ENCODE peak calls at places on chromosomes 4 and X, in four cellular contexts. G, H, T and C are unnamed samples.

GRCh38 chr4:20652226-20652836 is 47.9 kb upstream of the PACRGL start:
- DNase-seq in G (no peak), H (peak), T (no peak), C (no peak)

GRCh38 chr4:101756181-101756580 is 34.3 kb upstream of the BANK1 start:
- DNase-seq in G (no peak), H (no peak), T (no peak), C (no peak)

GRCh38 chr4:78298618-78299017 is 241.5 kb downstream of the FRAS1 start:
- DNase-seq in G (peak), H (no peak), T (peak), C (no peak)

GRCh38 chrX:151543706-151544105 is 19.8 kb upstream of the PASD1 start:
- DNase-seq in G (no peak), H (peak), T (no peak), C (no peak)

GRCh38 chrX:4805559-4805958 is 1092.1 kb upstream of the PRKX start:
- DNase-seq in G (no peak), H (no peak), T (no peak), C (no peak)

GRCh38 chr4:138672393-138672976 is 343.1 kb upstream of the NOCT start:
- DNase-seq in G (no peak), H (no peak), T (no peak), C (no peak)

GRCh38 chrX:37380920-37381319 is 31.8 kb downstream of the PRRG1 start:
- DNase-seq in G (peak), H (no peak), T (peak), C (peak)

GRCh38 chr4:150582881-150583286 is 933 bp downstream of the MAB21L2 start:
- DNase-seq in G (peak), H (no peak), T (no peak), C (no peak)

GRCh38 chr4:74156521-74156920 is 1.4 kb upstream of the MTHFD2L start:
- DNase-seq in G (no peak), H (no peak), T (no peak), C (no peak)

GRCh38 chr4:53321151-53321987 is 44.5 kb downstream of the SCFD2 start:
- DNase-seq in G (peak), H (no peak), T (peak), C (peak)

GRCh38 chr4:140740422-140740821 is 15.8 kb downstream of the TBC1D9 start:
- DNase-seq in G (no peak), H (no peak), T (no peak), C (no peak)

GRCh38 chrX:44904542-44905115 is 31.6 kb downstream of the KDM6A start:
- DNase-seq in G (no peak), H (no peak), T (peak), C (no peak)
- H3K4me3 ChIP-seq in G (no peak), H (no peak), T (no peak), C (no peak)

DNA sequence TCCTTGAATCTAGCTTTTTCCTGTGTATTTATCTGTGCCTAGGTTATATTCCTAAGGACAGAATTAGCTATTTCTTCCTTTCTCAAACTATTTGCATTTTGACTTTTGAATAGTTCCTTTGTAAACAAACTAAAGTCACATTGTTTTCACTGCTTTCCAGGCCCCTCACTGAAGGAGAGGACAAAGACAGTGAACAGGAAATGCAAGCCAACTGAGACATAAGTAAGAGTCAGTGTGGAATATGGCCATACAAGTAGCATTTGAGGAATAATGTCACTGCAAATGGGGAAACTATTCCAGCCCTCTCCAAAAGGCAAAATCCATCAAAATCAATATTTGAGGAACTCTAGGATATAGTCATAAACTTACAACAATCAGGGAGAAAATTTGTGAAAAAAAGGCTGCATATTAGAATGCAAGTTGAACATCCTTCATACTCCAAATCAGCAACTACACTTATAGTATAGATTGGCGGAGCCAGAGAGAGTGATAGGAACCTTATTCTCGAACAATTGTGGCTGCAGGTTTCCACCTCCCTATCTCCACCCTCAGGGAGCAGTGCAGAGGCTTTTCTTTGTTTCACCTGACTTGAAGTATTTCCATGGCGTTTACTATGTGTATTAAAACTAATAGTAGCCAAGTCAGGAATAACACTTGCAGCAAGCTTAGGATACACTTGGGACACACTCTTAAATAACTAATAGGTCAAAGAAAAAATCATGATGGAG is 1110.4 kb upstream of the ADGRL3 start:
- DNase-seq in G (no peak), H (no peak), T (no peak), C (no peak)
- H3K4me3 ChIP-seq in G (no peak), H (no peak), T (no peak), C (no peak)

GRCh38 chrX:95351089-95351488 is 1333.6 kb upstream of the DIAPH2 start:
- DNase-seq in G (no peak), H (no peak), T (no peak), C (no peak)
- H3K4me3 ChIP-seq in G (no peak), H (no peak), T (no peak), C (no peak)

DNA sequence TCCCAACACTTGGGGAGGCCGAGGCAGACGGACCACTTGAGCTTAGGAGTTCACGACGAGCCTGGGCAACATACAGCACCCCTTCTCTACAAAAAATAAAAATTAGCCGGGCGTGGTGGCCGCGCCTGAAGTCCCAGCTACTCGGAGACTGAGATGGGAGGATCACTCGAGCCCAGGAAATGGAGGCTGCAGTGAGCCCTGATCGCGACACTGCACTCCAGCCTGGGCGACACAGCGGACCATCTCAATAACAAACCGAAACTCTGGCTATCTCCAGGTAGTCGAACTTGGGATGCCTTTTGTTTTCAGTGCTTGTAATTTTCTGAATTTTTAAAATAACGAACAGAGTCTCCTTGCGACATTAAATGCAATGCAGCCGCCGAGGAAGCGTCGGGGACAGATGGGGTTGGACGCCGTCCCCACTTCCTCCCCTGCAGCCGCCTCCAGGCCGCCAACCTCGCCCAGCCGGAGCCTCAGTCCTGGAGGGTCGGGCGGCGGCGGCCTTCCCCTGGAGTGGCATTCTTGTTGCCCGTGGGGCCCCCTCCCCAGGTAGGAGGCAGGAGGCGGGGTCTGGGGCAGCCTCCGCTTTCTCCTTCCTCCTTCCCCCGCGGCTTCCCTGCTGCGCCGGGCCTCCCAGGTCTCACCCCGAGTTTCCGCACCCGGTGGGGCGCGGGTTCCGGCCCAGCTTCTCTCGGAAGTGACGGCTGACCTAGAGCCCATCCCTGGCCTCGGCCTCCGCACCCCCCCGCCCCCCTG is 14.6 kb downstream of the HMX1 start:
- DNase-seq in G (no peak), H (no peak), T (no peak), C (no peak)
- H3K4me3 ChIP-seq in G (no peak), H (peak), T (no peak), C (no peak)

DNA sequence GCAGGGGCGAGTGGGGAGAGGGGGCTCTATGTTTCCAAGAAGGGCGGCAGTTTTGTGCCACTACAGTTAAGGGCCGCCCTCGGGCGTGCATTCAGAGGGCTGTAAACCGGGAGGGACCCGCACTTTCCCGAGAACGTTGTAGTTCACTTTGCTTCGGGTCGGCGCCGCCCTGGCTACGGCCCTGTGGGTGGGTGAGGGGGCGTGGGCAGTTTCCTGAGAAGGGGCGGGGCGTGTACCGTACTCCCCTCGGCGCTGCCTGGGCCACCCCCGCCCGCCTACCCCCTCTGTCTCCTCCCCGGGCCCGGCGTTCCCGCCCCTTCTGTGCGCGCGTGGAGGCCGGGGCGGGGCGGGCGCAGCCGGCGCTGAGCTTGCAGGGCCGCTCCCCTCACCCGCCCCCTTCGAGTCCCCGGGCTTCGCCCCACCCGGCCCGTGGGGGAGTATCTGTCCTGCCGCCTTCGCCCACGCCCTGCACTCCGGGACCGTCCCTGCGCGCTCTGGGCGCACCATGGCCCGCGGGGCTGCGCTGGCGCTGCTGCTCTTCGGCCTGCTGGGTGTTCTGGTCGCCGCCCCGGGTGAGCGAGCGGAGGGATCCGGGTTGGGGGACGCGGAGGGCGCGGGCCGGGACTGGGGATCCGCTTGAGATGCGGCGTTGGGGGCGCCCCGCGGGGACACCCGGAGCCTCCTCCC is at the start of gene CD99:
- DNase-seq in G (peak), H (peak), T (peak), C (no peak)
- H3K4me3 ChIP-seq in G (peak), H (peak), T (peak), C (peak)

DNA sequence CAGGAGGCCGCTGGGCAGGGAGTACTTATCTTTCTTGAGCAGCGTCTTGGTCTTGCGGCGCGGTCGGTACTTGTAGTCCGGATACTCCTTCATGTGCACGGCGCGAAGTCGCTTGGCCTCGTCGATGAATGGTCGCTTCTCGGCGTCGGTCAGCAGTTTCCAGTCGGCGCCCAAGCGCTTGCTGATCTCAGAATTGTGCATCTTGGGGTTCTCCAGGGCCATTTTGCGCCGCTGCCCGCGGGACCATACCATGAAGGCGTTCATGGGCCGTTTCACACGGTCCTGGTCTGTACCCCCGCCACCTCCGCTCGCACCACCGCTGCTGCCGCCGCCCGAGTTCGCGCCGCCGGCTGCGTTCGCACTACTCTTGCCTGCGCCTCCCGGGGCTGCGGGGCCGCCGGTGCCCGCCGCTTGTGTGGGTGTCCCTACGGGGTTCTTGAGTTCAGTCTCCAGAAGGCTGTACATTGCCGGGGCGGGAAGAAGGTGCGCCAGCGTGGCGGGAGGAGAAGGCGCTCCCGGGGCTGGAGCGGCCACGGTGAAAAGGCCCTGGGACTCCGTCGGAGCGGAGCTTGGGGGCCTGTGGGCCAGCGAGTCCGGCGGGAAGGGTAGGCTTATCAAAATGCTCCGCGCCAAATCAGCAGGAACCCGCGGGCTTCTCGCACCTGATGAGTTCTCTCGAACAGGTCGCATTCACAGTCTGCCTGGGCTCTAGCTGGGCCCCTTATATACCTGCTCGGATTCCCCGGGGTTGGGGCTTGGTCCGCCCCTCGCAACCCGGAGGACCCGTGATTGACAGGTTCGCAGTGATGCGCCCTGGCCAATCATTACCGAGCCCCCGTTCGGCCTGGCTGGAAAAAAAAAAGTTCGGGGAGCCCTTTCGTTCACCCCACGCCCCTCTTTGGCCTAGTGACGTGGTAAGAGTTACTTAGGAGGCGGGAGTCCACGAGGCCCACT is at the start of gene SOX3:
- DNase-seq in G (no peak), H (no peak), T (no peak), C (no peak)
- H3K4me3 ChIP-seq in G (peak), H (no peak), T (no peak), C (no peak)

GRCh38 chrX:154371771-154372300 is 2.6 kb downstream of the FLNA start:
- DNase-seq in G (no peak), H (no peak), T (no peak), C (no peak)
- H3K4me3 ChIP-seq in G (peak), H (peak), T (peak), C (peak)

GRCh38 chr4:98639523-98639922 is 18.9 kb downstream of the TSPAN5 start:
- DNase-seq in G (no peak), H (peak), T (peak), C (no peak)
- H3K4me3 ChIP-seq in G (no peak), H (peak), T (peak), C (no peak)

GRCh38 chr4:160224049-160224448 is 1121.2 kb downstream of the RAPGEF2 start:
- DNase-seq in G (no peak), H (no peak), T (no peak), C (no peak)
- H3K4me3 ChIP-seq in G (no peak), H (no peak), T (no peak), C (no peak)